ENCODE peak calls at places on chromosome 20, in six cellular contexts. U is breast epithelium, I is ureter, E is PC-9, R is psoas muscle, S is NCI-H774. B is an unnamed sample.

GRCh38 chr20:13035399-13036173 is 26.8 kb downstream of the SPTLC3 start:
- DNase-seq in R (no peak), E (no peak), U (no peak), I (no peak), S (no peak), B (no peak)

GRCh38 chr20:25389858-25390537 is 637 bp downstream of the ABHD12 start:
- DNase-seq in E (peak), S (peak), U (no peak), I (no peak), R (peak), B (peak)

GRCh38 chr20:58889334-58890072 is 37.0 kb downstream of the GNAS start:
- DNase-seq in E (peak), I (no peak), U (no peak), R (no peak), S (no peak), B (no peak)

GRCh38 chr20:23331951-23332350 is 18.6 kb upstream of the NXT1 start:
- DNase-seq in S (no peak), R (no peak), U (no peak), E (no peak), I (no peak), B (no peak)

GRCh38 chr20:62596921-62597320 is 45.4 kb upstream of the SLCO4A1 start:
- DNase-seq in U (no peak), S (no peak), R (no peak), I (no peak), E (no peak), B (no peak)

GRCh38 chr20:6626805-6627204 is 140.7 kb upstream of the BMP2 start:
- DNase-seq in R (no peak), E (no peak), I (no peak), S (no peak), U (no peak), B (no peak)

GRCh38 chr20:18754030-18754659 is 59.4 kb upstream of the SCP2D1 start:
- DNase-seq in R (no peak), S (no peak), U (no peak), I (no peak), E (no peak), B (no peak)

GRCh38 chr20:45621593-45621992 is 7.9 kb upstream of the WFDC10A start:
- DNase-seq in E (no peak), S (no peak), I (no peak), U (no peak), R (no peak), B (no peak)

GRCh38 chr20:35279040-35279439 is 1.1 kb upstream of the MMP24OS start:
- DNase-seq in E (peak), I (peak), R (no peak), U (no peak), S (no peak), B (no peak)

GRCh38 chr20:9220874-9221547 is 152.1 kb downstream of the PLCB4 start:
- DNase-seq in R (no peak), U (no peak), E (no peak), I (no peak), S (no peak), B (no peak)

GRCh38 chr20:36802326-36803223 is 29.0 kb upstream of the DSN1 start:
- DNase-seq in U (no peak), R (no peak), E (no peak), S (no peak), I (no peak), B (no peak)

GRCh38 chr20:11090751-11091150 is 417.0 kb upstream of the JAG1 start:
- DNase-seq in S (peak), U (no peak), R (no peak), E (no peak), I (no peak), B (no peak)

GRCh38 chr20:11849976-11850670 is 67.6 kb upstream of the BTBD3 start:
- DNase-seq in I (no peak), E (peak), U (no peak), R (peak), S (no peak), B (no peak)

GRCh38 chr20:59382326-59382725 is 81.9 kb downstream of the EDN3 start:
- DNase-seq in R (no peak), U (no peak), E (no peak), S (no peak), I (no peak), B (no peak)

GRCh38 chr20:57662313-57663240 is 42.4 kb upstream of the ZBP1 start:
- DNase-seq in U (peak), S (no peak), I (peak), R (no peak), E (no peak), B (no peak)

GRCh38 chr20:21796059-21796458 is 90.6 kb downstream of the PAX1 start:
- DNase-seq in U (no peak), S (peak), E (no peak), R (no peak), I (no peak), B (no peak)

B was measured in activated T-helper 2 cell treated with anti-CD3 and anti-CD28 coated beads, Interferon-gamma antibody, Interleukin-2, Interleukin-4, amounts not matched to agents 10 μg/mL and 5 μg/mL and 100 μg/mL, durations not matched to agents 14 hours and 24 hours and 36 hours.